ENCODE peak calls at places on chromosomes 16 and 17, in six cellular contexts. W is AG04450, X is cardiac fibroblast, Y is tibial artery, Z is lower leg skin, D is foreskin fibroblast. V is an unnamed sample.

GRCh38 chr17:58334661-58335060 is 6.1 kb upstream of the TSPOAP1 start:
- DNase-seq in Y (no peak), X (no peak), D (no peak), W (no peak), Z (no peak), V (no peak)

GRCh38 chr16:77916111-77916510 is 106.2 kb upstream of the CLEC3A start:
- DNase-seq in X (no peak), W (no peak), D (no peak), Z (peak; percentile 45), Y (no peak), V (no peak)

GRCh38 chr17:13638855-13639458 is 37.2 kb upstream of the HS3ST3A1 start:
- DNase-seq in Z (no peak), D (no peak), Y (no peak), X (peak; percentile 28), W (no peak), V (peak; percentile 20)

GRCh38 chr17:41163828-41164227 is 3.3 kb upstream of the KRTAP4-4 start:
- DNase-seq in W (no peak), Z (no peak), Y (no peak), X (no peak), D (no peak), V (no peak)

GRCh38 chr17:9051561-9051960 is 30.3 kb downstream of the NTN1 start:
- DNase-seq in X (no peak), Y (no peak), W (no peak), D (no peak), Z (no peak), V (no peak)

GRCh38 chr17:34760931-34761500 is 181.6 kb downstream of the TMEM132E start:
- DNase-seq in Y (no peak), Z (peak; percentile 76), X (no peak), W (no peak), D (no peak), V (no peak)

GRCh38 chr16:1079341-1079740 is 6.8 kb downstream of the SSTR5 start:
- DNase-seq in Z (no peak), W (no peak), X (no peak), Y (no peak), D (no peak), V (no peak)

GRCh38 chr17:59651346-59651745 is 31.7 kb downstream of the CLTC start:
- DNase-seq in Z (no peak), Y (no peak), W (no peak), D (no peak), X (peak; percentile 47), V (peak; percentile 68)

GRCh38 chr17:39926135-39926587 is 1.2 kb downstream of the ORMDL3 start:
- DNase-seq in Z (no peak), Y (no peak), W (no peak), X (no peak), D (no peak), V (no peak)

GRCh38 chr17:2122641-2123302 is 67.9 kb downstream of the HIC1 start:
- DNase-seq in X (peak; percentile 81), Z (peak; percentile 91), D (no peak), Y (peak; percentile 70), W (peak; percentile 66), V (peak; percentile 78)

GRCh38 chr17:2094891-2095535 is 40.1 kb downstream of the HIC1 start:
- DNase-seq in D (no peak), Z (peak; percentile 93), X (peak; percentile 78), W (no peak), Y (peak; percentile 86), V (no peak)

GRCh38 chr17:39150795-39151679 is at the start of gene PLXDC1:
- DNase-seq in Z (peak; percentile 88), W (no peak), D (no peak), X (no peak), Y (no peak), V (no peak)

GRCh38 chr17:60598001-60598736 is 1.8 kb upstream of the PPM1D start:
- DNase-seq in Y (no peak), Z (no peak), D (no peak), W (no peak), X (no peak), V (no peak)

GRCh38 chr17:38606646-38607611 is 1.2 kb upstream of the SRCIN1 start:
- DNase-seq in Z (no peak), W (no peak), X (no peak), Y (no peak), D (no peak), V (no peak)

GRCh38 chr17:80023261-80024205 is 12.1 kb downstream of the TBC1D16 start:
- DNase-seq in X (no peak), W (no peak), Z (no peak), D (no peak), Y (no peak), V (no peak)

GRCh38 chr16:19481291-19481690 is 40.6 kb downstream of the GDE1 start:
- DNase-seq in X (peak; percentile 23), Y (no peak), D (no peak), W (no peak), Z (no peak), V (no peak)

GRCh38 chr17:50923611-50924010 is 57.5 kb upstream of the TOB1 start:
- DNase-seq in Y (no peak), W (no peak), X (no peak), D (no peak), Z (no peak), V (no peak)

GRCh38 chr16:81752225-81752875 is 26.7 kb upstream of the PLCG2 start:
- DNase-seq in X (peak; percentile 18), Y (peak; percentile 79), D (no peak), W (no peak), Z (peak; percentile 87), V (no peak)

GRCh38 chr16:86375370-86375769 is 135.0 kb upstream of the FOXF1 start:
- DNase-seq in X (peak; percentile 84), D (peak; percentile 81), Y (no peak), W (peak; percentile 88), Z (no peak), V (no peak)

GRCh38 chr17:19003966-19004600 is 481 bp downstream of the FAM83G start:
- DNase-seq in W (no peak), X (peak; percentile 40), D (no peak), Y (no peak), Z (no peak), V (no peak)

GRCh38 chr17:45319239-45319703 is 2.5 kb upstream of the MAP3K14 start:
- DNase-seq in Z (no peak), X (peak; percentile 64), Y (no peak), W (no peak), D (no peak), V (no peak)

GRCh38 chr16:50501986-50502615 is 46.1 kb upstream of the NKD1 start:
- DNase-seq in X (no peak), D (no peak), Z (peak; percentile 54), Y (no peak), W (no peak), V (no peak)
- H3K4me3 ChIP-seq in X (no peak overlapping the region), D (no peak overlapping the region), Z (no peak overlapping the region), Y (no peak overlapping the region), W (no peak overlapping the region), V (no peak overlapping the region)

GRCh38 chr17:78138204-78139060 is 7.8 kb upstream of the C17orf99 start:
- DNase-seq in Z (no peak), Y (no peak), W (no peak), D (no peak), X (no peak), V (no peak)
- TF ChIP-seq CTCF in Z (no peak), Y (no peak), W (no peak), D (no peak), X (no peak), V (no peak)

GRCh38 chr16:29820271-29820701 is at the start of gene MVP:
- DNase-seq in W (no peak), Z (no peak), D (peak; percentile 77), X (peak; percentile 63), Y (peak; percentile 83), V (no peak)

GRCh38 chr16:29818082-29818481 is 2.1 kb downstream of the PAGR1 start:
- DNase-seq in Z (no peak), Y (no peak), X (no peak), D (no peak), W (no peak), V (no peak)

GRCh38 chr16:29821663-29822115 is 1.4 kb downstream of the MVP start:
- DNase-seq in Y (no peak), Z (no peak), X (peak; percentile 78), W (no peak), D (peak; percentile 81), V (peak; percentile 78)

GRCh38 chr16:29819506-29819905 is 756 bp upstream of the MVP start:
- DNase-seq in X (no peak), Y (no peak), W (no peak), D (no peak), Z (no peak), V (no peak)

GRCh38 chr16:29820730-29821662 is 734 bp downstream of the MVP start:
- DNase-seq in X (peak; percentile 45), W (no peak), D (no peak), Z (no peak), Y (peak; percentile 82), V (no peak)
- H3K4me3 ChIP-seq in X (peak overlapping the region; percentile 75), W (peak overlapping the region; percentile 93), D (peak overlapping the region; percentile 58), Z (peak overlapping the region; percentile 54), Y (peak overlapping the region; percentile 72), V (peak overlapping the region; percentile 76)

GRCh38 chr17:76889323-76889722 is 21.1 kb downstream of the MGAT5B start:
- DNase-seq in Y (no peak), D (no peak), W (no peak), Z (no peak), X (no peak), V (no peak)

GRCh38 chr17:76894842-76895241 is 26.6 kb downstream of the MGAT5B start:
- DNase-seq in W (no peak), D (no peak), X (no peak), Y (no peak), Z (no peak), V (no peak)

GRCh38 chr17:76893623-76894358 is 25.6 kb downstream of the MGAT5B start:
- DNase-seq in Z (no peak), D (no peak), X (no peak), Y (no peak), W (no peak), V (no peak)

GRCh38 chr17:76888661-76889060 is 20.5 kb downstream of the MGAT5B start:
- DNase-seq in Y (no peak), Z (no peak), D (no peak), X (no peak), W (no peak), V (no peak)

GRCh38 chr17:76892329-76892728 is 24.1 kb downstream of the MGAT5B start:
- DNase-seq in W (no peak), X (no peak), Y (no peak), D (no peak), Z (no peak), V (no peak)
- TF ChIP-seq CTCF in W (no peak), X (no peak), Y (no peak), D (no peak), Z (no peak), V (no peak)

GRCh38 chr17:81039854-81040758 is 5.2 kb downstream of the BAIAP2 start:
- DNase-seq in Y (no peak), D (peak; percentile 56), Z (no peak), W (no peak), X (peak; percentile 62), V (no peak)
- H3K4me3 ChIP-seq in Y (no peak overlapping the region), D (no peak overlapping the region), Z (no peak overlapping the region), W (no peak overlapping the region), X (no peak overlapping the region), V (no peak overlapping the region)

GRCh38 chr16:11291021-11291716 is 10.0 kb upstream of the PRM1 start:
- DNase-seq in D (no peak), W (no peak), Z (no peak), Y (no peak), X (no peak), V (no peak)
- TF ChIP-seq CTCF in D (no peak), W (no peak), Z (no peak), Y (no peak), X (no peak), V (no peak)

GRCh38 chr17:16991349-16992009 is 19.6 kb upstream of the TNFRSF13B start:
- DNase-seq in Z (peak; percentile 96), X (peak; percentile 76), D (peak; percentile 45), W (peak; percentile 11), Y (peak; percentile 87), V (no peak)
- H3K4me3 ChIP-seq in Z (no peak overlapping the region), X (no peak overlapping the region), D (no peak overlapping the region), W (no peak overlapping the region), Y (no peak overlapping the region), V (no peak overlapping the region)